ENCODE peak calls at places on chromosomes 12 and 14, in eight cellular contexts. M is A673, N is PC-9, B is omental fat pad, Y is adrenal gland, V is natural killer cell, I is AG04450, A is lower leg skin. T is an unnamed sample.

GRCh38 chr14:22483863-22484593 is 105.0 kb downstream of the DAD1 start:
- DNase-seq in B (no peak), N (no peak), V (no peak), M (peak), Y (no peak), A (no peak), I (no peak), T (no peak)

GRCh38 chr14:68089146-68089715 is 269.7 kb downstream of the RAD51B start:
- DNase-seq in B (no peak), N (no peak), V (no peak), M (peak), I (no peak), Y (no peak), A (no peak), T (no peak)

GRCh38 chr12:124531281-124531745 is 36.1 kb downstream of the NCOR2 start:
- DNase-seq in N (no peak), M (peak), Y (no peak), V (no peak), A (no peak), I (no peak), B (no peak), T (no peak)

GRCh38 chr14:105019861-105020814 is 745 bp downstream of the CDCA4 start:
- DNase-seq in A (no peak), M (peak), N (no peak), I (no peak), Y (peak), B (peak), V (peak), T (peak)

GRCh38 chr12:118107026-118107425 is 3.2 kb upstream of the VSIG10 start:
- DNase-seq in B (no peak), Y (no peak), A (no peak), V (no peak), I (no peak), M (no peak), N (peak), T (no peak)

GRCh38 chr12:14663002-14663401 is 33.4 kb downstream of the GUCY2C start:
- DNase-seq in V (no peak), I (no peak), N (no peak), M (no peak), Y (no peak), A (no peak), B (no peak), T (no peak)

GRCh38 chr12:27984275-27984674 is 11.7 kb upstream of the PTHLH start:
- DNase-seq in I (no peak), B (no peak), N (peak), M (no peak), Y (no peak), V (no peak), A (no peak), T (no peak)

GRCh38 chr12:67460388-67460787 is 188.2 kb upstream of the DYRK2 start:
- DNase-seq in V (no peak), I (no peak), M (no peak), B (no peak), N (no peak), A (no peak), Y (no peak), T (no peak)

GRCh38 chr14:53004976-53005375 is 54.1 kb upstream of the FERMT2 start:
- DNase-seq in N (no peak), B (no peak), M (no peak), Y (no peak), V (no peak), A (no peak), I (no peak), T (no peak)

GRCh38 chr14:36268957-36269734 is 51.3 kb downstream of the MBIP start:
- DNase-seq in Y (no peak), I (no peak), V (no peak), N (no peak), B (no peak), A (no peak), M (no peak), T (no peak)

DNA sequence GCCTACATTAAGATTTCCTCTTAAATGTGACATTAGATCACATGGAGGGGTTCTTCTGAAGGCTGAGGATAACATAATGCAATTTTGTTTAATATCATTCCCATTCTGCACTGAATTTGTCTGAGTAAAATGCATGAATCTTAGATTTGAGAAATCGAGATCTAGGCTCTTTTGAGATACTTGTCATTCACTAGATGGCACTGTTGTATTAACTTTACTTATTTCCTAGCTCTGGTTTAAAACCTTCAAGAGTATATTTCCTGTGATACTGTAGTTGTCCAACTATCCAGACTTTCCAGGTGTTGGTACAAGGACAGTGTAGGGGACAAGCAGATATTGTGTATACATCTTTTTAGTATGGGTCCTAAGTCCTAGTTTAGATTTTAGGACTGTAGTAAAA is 91.7 kb upstream of the SEL1L start:
- DNase-seq in Y (no peak), V (no peak), N (no peak), B (no peak), M (peak), A (no peak), I (no peak), T (no peak)
- TF ChIP-seq CTCF in Y (peak), V (no peak), N (peak), B (no peak), M (peak), A (no peak), I (no peak), T (peak)

GRCh38 chr14:31084385-31084784 is 58.2 kb upstream of the STRN3 start:
- DNase-seq in B (no peak), Y (no peak), I (no peak), N (no peak), M (no peak), A (peak), V (no peak), T (no peak)
- TF ChIP-seq CTCF in B (no peak), Y (no peak), I (no peak), N (no peak), M (no peak), A (no peak), V (no peak), T (peak)

DNA sequence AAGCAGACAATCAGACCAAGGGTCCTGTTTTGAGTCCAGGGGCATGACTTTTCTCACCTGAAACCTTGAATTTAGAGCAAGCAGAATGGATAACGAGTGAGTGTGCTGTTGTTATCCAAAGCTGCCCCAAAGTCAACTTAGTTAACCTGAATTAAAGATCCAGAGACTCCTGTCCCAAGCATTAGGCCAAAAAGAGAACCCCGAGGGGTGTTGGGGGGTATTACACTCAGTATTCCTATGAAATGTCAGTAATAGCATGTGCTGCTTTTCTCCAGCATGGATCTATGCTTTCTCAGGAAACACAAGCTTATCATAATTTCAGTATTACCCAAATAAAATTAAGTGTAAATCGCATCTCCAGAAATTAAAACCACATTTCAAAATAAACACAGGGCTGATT is 19.0 kb downstream of the EIF4B start:
- DNase-seq in A (no peak), V (no peak), I (no peak), N (no peak), B (no peak), M (no peak), Y (no peak), T (no peak)
- TF ChIP-seq CTCF in A (no peak), V (no peak), I (no peak), N (no peak), B (no peak), M (no peak), Y (no peak), T (no peak)

DNA sequence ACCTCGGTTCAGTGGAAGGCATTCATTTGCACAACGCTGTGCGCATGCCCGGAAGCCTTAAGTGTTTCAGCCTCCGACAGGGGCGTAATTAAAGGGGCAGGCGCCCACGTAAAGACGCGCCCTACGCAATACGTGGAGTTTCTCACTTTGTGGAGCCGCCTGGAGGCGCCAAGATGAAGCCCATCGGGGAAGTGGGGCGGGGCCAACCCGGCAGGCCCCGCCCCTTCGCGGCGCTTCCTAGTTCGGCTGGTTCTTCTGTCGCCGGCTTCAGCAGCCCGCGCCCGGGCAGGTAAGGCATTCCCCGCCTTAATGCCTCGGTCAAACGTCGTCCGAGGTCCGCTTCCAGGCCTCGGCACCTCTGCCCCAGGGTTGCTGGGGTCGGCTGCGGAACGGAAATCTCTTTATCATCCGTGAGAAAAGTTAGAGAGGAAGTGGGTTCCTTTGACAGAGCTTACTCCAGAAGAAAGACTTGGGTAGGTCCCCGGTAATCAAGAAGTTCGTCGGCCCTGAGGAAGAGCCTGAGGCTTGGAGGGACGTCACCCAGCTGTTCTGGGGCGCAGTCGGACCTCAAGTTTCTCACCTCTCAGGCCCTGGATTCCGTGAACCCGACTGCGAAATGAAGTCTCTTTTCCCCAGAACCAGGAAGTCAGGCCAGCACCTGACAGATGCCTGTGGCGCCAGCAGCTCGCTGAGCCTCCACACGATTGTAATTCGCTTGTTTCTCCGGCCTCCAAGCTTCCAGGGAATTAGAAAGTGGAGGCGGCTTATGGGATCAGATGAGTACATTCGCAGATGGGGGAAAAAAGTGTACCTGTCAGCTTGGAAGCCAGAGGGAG is at the start of the genes IRAK4 and PUS7L:
- DNase-seq in Y (peak), I (peak), V (peak), A (peak), B (peak), M (peak), N (peak), T (peak)
- TF ChIP-seq CTCF in Y (peak), I (peak), V (peak), A (no peak), B (no peak), M (peak), N (peak), T (peak)

GRCh38 chr12:78095623-78096022 is 264.9 kb downstream of the NAV3 start:
- DNase-seq in B (no peak), M (no peak), V (no peak), N (no peak), A (no peak), I (no peak), Y (no peak), T (no peak)

GRCh38 chr12:78101181-78101876 is 270.6 kb downstream of the NAV3 start:
- DNase-seq in B (no peak), Y (no peak), M (no peak), N (peak), V (no peak), A (no peak), I (no peak), T (no peak)

GRCh38 chr12:78099806-78100205 is 269.1 kb downstream of the NAV3 start:
- DNase-seq in I (no peak), N (no peak), B (no peak), Y (no peak), M (no peak), V (no peak), A (no peak), T (no peak)

GRCh38 chr12:78101946-78102635 is 271.4 kb downstream of the NAV3 start:
- DNase-seq in A (no peak), N (no peak), V (no peak), I (no peak), M (peak), Y (no peak), B (no peak), T (no peak)

GRCh38 chr12:78096909-78097597 is 266.4 kb downstream of the NAV3 start:
- DNase-seq in A (no peak), Y (peak), B (no peak), N (no peak), M (peak), V (no peak), I (peak), T (no peak)
- TF ChIP-seq CTCF in A (no peak), Y (no peak), B (no peak), N (no peak), M (peak), V (no peak), I (peak), T (no peak)

T was measured in progenitor cell of endocrine pancreas.